ENCODE peak calls at places on chromosomes 13 and 19, in five cellular contexts. One of them, this sample, is unnamed.

GRCh38 chr13:79990048-79990447 is 350.9 kb downstream of the SPRY2 start:
- DNase-seq in neural crest cell: no peak
- DNase-seq in A549: no peak
- DNase-seq in astrocyte of the spinal cord: no peak
- DNase-seq in fibroblast of pulmonary artery: no peak
- DNase-seq in this sample: no peak

GRCh38 chr19:23116802-23117571 is at the start of gene ZNF730:
- DNase-seq in fibroblast of pulmonary artery: peak
- DNase-seq in astrocyte of the spinal cord: peak
- DNase-seq in A549: no peak
- DNase-seq in neural crest cell: peak
- DNase-seq in this sample: no peak

GRCh38 chr13:22596157-22596863 is 584.5 kb upstream of the SGCG start:
- DNase-seq in fibroblast of pulmonary artery: no peak
- DNase-seq in A549: no peak
- DNase-seq in astrocyte of the spinal cord: no peak
- DNase-seq in neural crest cell: no peak
- DNase-seq in this sample: no peak

GRCh38 chr19:48625891-48626327 is 6.6 kb downstream of the SPHK2 start:
- DNase-seq in astrocyte of the spinal cord: no peak
- DNase-seq in neural crest cell: no peak
- DNase-seq in fibroblast of pulmonary artery: no peak
- DNase-seq in A549: no peak
- DNase-seq in this sample: no peak

GRCh38 chr13:105616313-105617075 is 919.0 kb downstream of the EFNB2 start:
- DNase-seq in fibroblast of pulmonary artery: no peak
- DNase-seq in neural crest cell: no peak
- DNase-seq in astrocyte of the spinal cord: peak
- DNase-seq in A549: no peak
- DNase-seq in this sample: no peak

GRCh38 chr13:41658057-41658642 is 200.8 kb downstream of the RGCC start:
- DNase-seq in astrocyte of the spinal cord: peak
- DNase-seq in fibroblast of pulmonary artery: peak
- DNase-seq in A549: no peak
- DNase-seq in neural crest cell: no peak
- DNase-seq in this sample: no peak

GRCh38 chr13:77300176-77301141 is 26.4 kb downstream of the MYCBP2 start:
- DNase-seq in A549: peak
- DNase-seq in fibroblast of pulmonary artery: peak
- DNase-seq in neural crest cell: no peak
- DNase-seq in astrocyte of the spinal cord: peak
- DNase-seq in this sample: no peak

GRCh38 chr13:35824825-35825224 is 306.4 kb downstream of the DCLK1 start:
- DNase-seq in astrocyte of the spinal cord: no peak
- DNase-seq in neural crest cell: no peak
- DNase-seq in A549: no peak
- DNase-seq in fibroblast of pulmonary artery: no peak
- DNase-seq in this sample: no peak

GRCh38 chr13:111006508-111007031 is 91.7 kb upstream of the ANKRD10 start:
- DNase-seq in fibroblast of pulmonary artery: peak
- DNase-seq in neural crest cell: no peak
- DNase-seq in A549: no peak
- DNase-seq in astrocyte of the spinal cord: peak
- DNase-seq in this sample: no peak

GRCh38 chr13:40595693-40596092 is 70.7 kb downstream of the FOXO1 start:
- DNase-seq in astrocyte of the spinal cord: no peak
- DNase-seq in fibroblast of pulmonary artery: peak
- DNase-seq in neural crest cell: no peak
- DNase-seq in A549: no peak
- DNase-seq in this sample: no peak

GRCh38 chr13:49098198-49098597 is 121.9 kb upstream of the MLNR start:
- DNase-seq in neural crest cell: no peak
- DNase-seq in A549: no peak
- DNase-seq in fibroblast of pulmonary artery: peak
- DNase-seq in astrocyte of the spinal cord: peak
- DNase-seq in this sample: peak

GRCh38 chr13:110648848-110649421 is 33.6 kb downstream of the NAXD start:
- DNase-seq in A549: no peak
- DNase-seq in neural crest cell: no peak
- DNase-seq in fibroblast of pulmonary artery: no peak
- DNase-seq in astrocyte of the spinal cord: no peak
- DNase-seq in this sample: no peak

GRCh38 chr13:113837554-113838355 is 26.1 kb downstream of the GAS6 start:
- DNase-seq in neural crest cell: no peak
- DNase-seq in fibroblast of pulmonary artery: peak
- DNase-seq in A549: peak
- DNase-seq in astrocyte of the spinal cord: peak
- DNase-seq in this sample: peak

GRCh38 chr13:51697181-51697580 is 106.8 kb downstream of the DHRS12 start:
- DNase-seq in astrocyte of the spinal cord: no peak
- DNase-seq in fibroblast of pulmonary artery: no peak
- DNase-seq in A549: no peak
- DNase-seq in neural crest cell: no peak
- DNase-seq in this sample: no peak

GRCh38 chr13:75021151-75021550 is 460.8 kb downstream of the TBC1D4 start:
- DNase-seq in neural crest cell: no peak
- DNase-seq in A549: no peak
- DNase-seq in astrocyte of the spinal cord: no peak
- DNase-seq in fibroblast of pulmonary artery: no peak
- DNase-seq in this sample: no peak

GRCh38 chr19:58054792-58055482 is 4.1 kb upstream of the ZNF135 start:
- DNase-seq in fibroblast of pulmonary artery: peak
- DNase-seq in astrocyte of the spinal cord: no peak
- DNase-seq in neural crest cell: no peak
- DNase-seq in A549: no peak
- DNase-seq in this sample: no peak

GRCh38 chr19:51107406-51108065 is 673 bp downstream of the CTU1 start:
- DNase-seq in astrocyte of the spinal cord: no peak
- DNase-seq in fibroblast of pulmonary artery: peak
- DNase-seq in neural crest cell: no peak
- DNase-seq in A549: peak
- DNase-seq in this sample: no peak
- TF ChIP-seq CTCF in astrocyte of the spinal cord: no peak
- TF ChIP-seq CTCF in fibroblast of pulmonary artery: no peak
- TF ChIP-seq CTCF in neural crest cell: peak
- TF ChIP-seq CTCF in A549: no peak
- TF ChIP-seq CTCF in this sample: no peak

GRCh38 chr13:100646030-100646673 is 28.4 kb downstream of the TMTC4 start:
- DNase-seq in A549: peak
- DNase-seq in astrocyte of the spinal cord: peak
- DNase-seq in neural crest cell: peak
- DNase-seq in fibroblast of pulmonary artery: peak
- DNase-seq in this sample: peak
- TF ChIP-seq CTCF in A549: peak
- TF ChIP-seq CTCF in astrocyte of the spinal cord: peak
- TF ChIP-seq CTCF in neural crest cell: peak
- TF ChIP-seq CTCF in fibroblast of pulmonary artery: peak
- TF ChIP-seq CTCF in this sample: no peak

GRCh38 chr13:45369116-45369515 is 28.1 kb upstream of the TPT1 start:
- DNase-seq in fibroblast of pulmonary artery: no peak
- DNase-seq in neural crest cell: no peak
- DNase-seq in A549: no peak
- DNase-seq in astrocyte of the spinal cord: no peak
- DNase-seq in this sample: no peak

GRCh38 chr13:45370922-45371406 is 30.0 kb upstream of the TPT1 start:
- DNase-seq in neural crest cell: peak
- DNase-seq in A549: peak
- DNase-seq in astrocyte of the spinal cord: peak
- DNase-seq in fibroblast of pulmonary artery: peak
- DNase-seq in this sample: no peak

GRCh38 chr13:45372189-45373115 is 31.5 kb upstream of the TPT1 start:
- DNase-seq in fibroblast of pulmonary artery: no peak
- DNase-seq in astrocyte of the spinal cord: no peak
- DNase-seq in neural crest cell: no peak
- DNase-seq in A549: no peak
- DNase-seq in this sample: no peak

GRCh38 chr13:45373116-45373606 is 32.2 kb upstream of the TPT1 start:
- DNase-seq in A549: no peak
- DNase-seq in astrocyte of the spinal cord: no peak
- DNase-seq in neural crest cell: no peak
- DNase-seq in fibroblast of pulmonary artery: no peak
- DNase-seq in this sample: no peak

DNA sequence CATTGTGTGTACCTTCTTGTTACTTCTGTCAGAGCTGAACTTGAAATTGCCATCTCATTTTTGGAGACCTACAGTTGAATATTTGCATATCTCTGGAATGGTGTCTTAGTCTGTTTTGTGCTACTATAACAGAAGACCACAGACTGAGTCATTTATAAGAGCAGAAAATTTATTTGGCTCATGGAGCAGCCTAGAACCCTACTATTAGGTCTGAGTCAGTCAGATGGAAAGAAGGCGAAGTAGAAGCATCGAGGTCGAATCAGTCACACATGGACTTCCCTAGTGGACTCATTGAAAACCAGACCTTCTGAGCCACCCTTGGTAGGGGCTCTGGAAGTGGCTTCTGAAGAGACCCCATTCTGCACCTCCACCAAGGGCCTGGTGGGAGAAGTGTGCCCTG is 33.9 kb upstream of the TPT1 start:
- DNase-seq in astrocyte of the spinal cord: peak
- DNase-seq in fibroblast of pulmonary artery: no peak
- DNase-seq in neural crest cell: no peak
- DNase-seq in A549: no peak
- DNase-seq in this sample: no peak
- TF ChIP-seq CTCF in astrocyte of the spinal cord: no peak
- TF ChIP-seq CTCF in fibroblast of pulmonary artery: no peak
- TF ChIP-seq CTCF in neural crest cell: no peak
- TF ChIP-seq CTCF in A549: no peak
- TF ChIP-seq CTCF in this sample: no peak

GRCh38 chr19:28242317-28242927 is 970.5 kb downstream of the UQCRFS1 start:
- DNase-seq in fibroblast of pulmonary artery: peak
- DNase-seq in A549: peak
- DNase-seq in astrocyte of the spinal cord: peak
- DNase-seq in neural crest cell: peak
- DNase-seq in this sample: peak
- TF ChIP-seq CTCF in fibroblast of pulmonary artery: peak
- TF ChIP-seq CTCF in A549: peak
- TF ChIP-seq CTCF in astrocyte of the spinal cord: peak
- TF ChIP-seq CTCF in neural crest cell: peak
- TF ChIP-seq CTCF in this sample: no peak

GRCh38 chr19:14089662-14090508 is 666 bp downstream of the SAMD1 start:
- DNase-seq in A549: no peak
- DNase-seq in astrocyte of the spinal cord: peak
- DNase-seq in fibroblast of pulmonary artery: peak
- DNase-seq in neural crest cell: peak
- DNase-seq in this sample: peak
- TF ChIP-seq CTCF in A549: no peak
- TF ChIP-seq CTCF in astrocyte of the spinal cord: no peak
- TF ChIP-seq CTCF in fibroblast of pulmonary artery: no peak
- TF ChIP-seq CTCF in neural crest cell: no peak
- TF ChIP-seq CTCF in this sample: no peak

GRCh38 chr19:1466018-1466460 is 13.0 kb downstream of the C19orf25 start:
- DNase-seq in A549: no peak
- DNase-seq in astrocyte of the spinal cord: no peak
- DNase-seq in neural crest cell: no peak
- DNase-seq in fibroblast of pulmonary artery: no peak
- DNase-seq in this sample: no peak
- TF ChIP-seq CTCF in A549: no peak
- TF ChIP-seq CTCF in astrocyte of the spinal cord: no peak
- TF ChIP-seq CTCF in neural crest cell: no peak
- TF ChIP-seq CTCF in fibroblast of pulmonary artery: no peak
- TF ChIP-seq CTCF in this sample: no peak